ENCODE peak calls at places on chromosomes 13 and 19, in five cellular contexts. One of them, this sample, is unnamed.

GRCh38 chr19:55115446-55116065 is 1.9 kb downstream of the PPP1R12C start:
- DNase-seq in WTC11: no peak
- DNase-seq in pancreas: no peak
- DNase-seq in ureter: no peak
- DNase-seq in RCC 7860: no peak
- DNase-seq in this sample: no peak

GRCh38 chr13:88627071-88627470 is 955.9 kb downstream of the SLITRK5 start:
- DNase-seq in pancreas: no peak
- DNase-seq in ureter: no peak
- DNase-seq in WTC11: no peak
- DNase-seq in RCC 7860: no peak
- DNase-seq in this sample: no peak

GRCh38 chr13:86020350-86021002 is 221.3 kb upstream of the SLITRK6 start:
- DNase-seq in ureter: no peak
- DNase-seq in RCC 7860: peak
- DNase-seq in WTC11: no peak
- DNase-seq in pancreas: no peak
- DNase-seq in this sample: no peak

GRCh38 chr19:8575467-8575997 is 1.7 kb downstream of the MYO1F start:
- DNase-seq in WTC11: no peak
- DNase-seq in ureter: no peak
- DNase-seq in RCC 7860: no peak
- DNase-seq in pancreas: no peak
- DNase-seq in this sample: no peak

GRCh38 chr13:108961542-108962125 is 332.2 kb downstream of the MYO16 start:
- DNase-seq in RCC 7860: peak
- DNase-seq in pancreas: no peak
- DNase-seq in ureter: no peak
- DNase-seq in WTC11: no peak
- DNase-seq in this sample: no peak

GRCh38 chr19:16737909-16738308 is 18.3 kb downstream of the NWD1 start:
- DNase-seq in WTC11: no peak
- DNase-seq in RCC 7860: no peak
- DNase-seq in pancreas: no peak
- DNase-seq in ureter: no peak
- DNase-seq in this sample: peak

GRCh38 chr13:56864451-56864850 is 276.3 kb upstream of the PRR20A start:
- DNase-seq in ureter: no peak
- DNase-seq in RCC 7860: no peak
- DNase-seq in WTC11: no peak
- DNase-seq in pancreas: no peak
- DNase-seq in this sample: no peak

GRCh38 chr19:23528376-23528775 is 133.1 kb upstream of the ZNF91 start:
- DNase-seq in pancreas: no peak
- DNase-seq in WTC11: no peak
- DNase-seq in ureter: no peak
- DNase-seq in RCC 7860: no peak
- DNase-seq in this sample: no peak

GRCh38 chr13:36601186-36601585 is 72.6 kb upstream of the SERTM1 start:
- DNase-seq in WTC11: no peak
- DNase-seq in RCC 7860: no peak
- DNase-seq in ureter: no peak
- DNase-seq in pancreas: no peak
- DNase-seq in this sample: no peak

GRCh38 chr13:44237276-44237767 is 136.3 kb upstream of the SERP2 start:
- DNase-seq in ureter: peak
- DNase-seq in pancreas: peak
- DNase-seq in WTC11: no peak
- DNase-seq in RCC 7860: peak
- DNase-seq in this sample: peak

GRCh38 chr19:12596927-12597548 is 13.6 kb downstream of the ZNF490 start:
- DNase-seq in ureter: no peak
- DNase-seq in pancreas: no peak
- DNase-seq in WTC11: peak
- DNase-seq in RCC 7860: no peak
- DNase-seq in this sample: no peak

GRCh38 chr13:60431108-60431700 is 34.2 kb downstream of the TDRD3 start:
- DNase-seq in WTC11: no peak
- DNase-seq in ureter: no peak
- DNase-seq in pancreas: no peak
- DNase-seq in RCC 7860: peak
- DNase-seq in this sample: no peak

This sample was measured in prostate gland.